ENCODE peak calls at places on chromosomes 2 and 18, in five cellular contexts. G is BE2C; T is heart left ventricle; C is naive thymus-derived CD4-positive, alpha-beta T cell; H is ovary. S is an unnamed sample. For H3K36me3, the result is how much of the 10 kb centered on the place peaks cover.

GRCh38 chr2:144137705-144138428 is 382.1 kb downstream of the ZEB2 start:
- DNase-seq in G (no peak), T (no peak), C (no peak), H (no peak), S (no peak)

GRCh38 chr2:152254486-152254885 is 78.9 kb upstream of the STAM2 start:
- DNase-seq in G (no peak), T (no peak), C (no peak), H (no peak), S (no peak)

GRCh38 chr2:30629866-30630265 is 177.4 kb downstream of the CAPN13 start:
- DNase-seq in G (no peak), T (no peak), C (no peak), H (no peak), S (no peak)

GRCh38 chr2:240433973-240434727 is 1.3 kb upstream of the GPC1 start:
- DNase-seq in G (peak), T (peak), C (no peak), H (peak), S (no peak)

GRCh38 chr2:239370876-239371725 is 29.7 kb downstream of the HDAC4 start:
- DNase-seq in G (no peak), T (no peak), C (no peak), H (peak), S (no peak)

GRCh38 chr2:212915121-212915782 is 236.2 kb downstream of the IKZF2 start:
- DNase-seq in G (no peak), T (no peak), C (no peak), H (no peak), S (no peak)

GRCh38 chr2:104766683-104767082 is 87.2 kb upstream of the POU3F3 start:
- DNase-seq in G (no peak), T (no peak), C (no peak), H (no peak), S (no peak)

GRCh38 chr2:237931205-237931721 is 35.6 kb upstream of the UBE2F start:
- DNase-seq in G (no peak), T (no peak), C (no peak), H (no peak), S (no peak)

GRCh38 chr2:10042301-10043161 is 819 bp upstream of the KLF11 start:
- DNase-seq in G (no peak), T (peak), C (peak), H (peak), S (peak)

GRCh38 chr2:213429516-213429915 is 145.3 kb downstream of the SPAG16 start:
- DNase-seq in G (no peak), T (no peak), C (no peak), H (no peak), S (no peak)

GRCh38 chr2:28753043-28753683 is 1.5 kb downstream of the PPP1CB start:
- DNase-seq in G (peak), T (peak), C (no peak), H (peak), S (peak)

GRCh38 chr18:33578371-33579146 is 540 bp downstream of the ASXL3 start:
- DNase-seq in G (peak), T (peak), C (no peak), H (peak), S (no peak)

GRCh38 chr2:217943379-217944321 is 59.1 kb downstream of the TNS1 start:
- DNase-seq in G (peak), T (peak), C (no peak), H (peak), S (peak)

GRCh38 chr2:84288335-84288734 is 170.7 kb downstream of the SUCLG1 start:
- DNase-seq in G (no peak), T (no peak), C (no peak), H (no peak), S (no peak)

GRCh38 chr2:88639865-88640264 is 12.6 kb upstream of the EIF2AK3 start:
- DNase-seq in G (no peak), T (no peak), C (no peak), H (no peak), S (no peak)

GRCh38 chr2:133986076-133986837 is 267.6 kb upstream of the MGAT5 start:
- DNase-seq in G (no peak), T (peak), C (no peak), H (no peak), S (no peak)

GRCh38 chr2:27655155-27655951 is 8.1 kb downstream of the SUPT7L start:
- DNase-seq in G (no peak), T (no peak), C (no peak), H (no peak), S (peak)
- H3K36me3 ChIP-seq in G (half or more), T (under half), C (under half), H (under half), S (half or more)

GRCh38 chr2:53941749-53942148 is 29.0 kb downstream of the PSME4 start:
- DNase-seq in G (no peak), T (no peak), C (no peak), H (no peak), S (no peak)

GRCh38 chr2:53933329-53933728 is 37.5 kb downstream of the PSME4 start:
- DNase-seq in G (no peak), T (no peak), C (no peak), H (no peak), S (no peak)

GRCh38 chr2:53939656-53940055 is 31.1 kb downstream of the PSME4 start:
- DNase-seq in G (no peak), T (no peak), C (no peak), H (no peak), S (no peak)

GRCh38 chr2:53942280-53942679 is 28.5 kb downstream of the PSME4 start:
- DNase-seq in G (no peak), T (no peak), C (no peak), H (no peak), S (no peak)

GRCh38 chr2:53938904-53939303 is 31.9 kb downstream of the PSME4 start:
- DNase-seq in G (no peak), T (no peak), C (no peak), H (no peak), S (no peak)
- H3K36me3 ChIP-seq in G (under half), T (under half), C (under half), H (under half), S (half or more)

DNA sequence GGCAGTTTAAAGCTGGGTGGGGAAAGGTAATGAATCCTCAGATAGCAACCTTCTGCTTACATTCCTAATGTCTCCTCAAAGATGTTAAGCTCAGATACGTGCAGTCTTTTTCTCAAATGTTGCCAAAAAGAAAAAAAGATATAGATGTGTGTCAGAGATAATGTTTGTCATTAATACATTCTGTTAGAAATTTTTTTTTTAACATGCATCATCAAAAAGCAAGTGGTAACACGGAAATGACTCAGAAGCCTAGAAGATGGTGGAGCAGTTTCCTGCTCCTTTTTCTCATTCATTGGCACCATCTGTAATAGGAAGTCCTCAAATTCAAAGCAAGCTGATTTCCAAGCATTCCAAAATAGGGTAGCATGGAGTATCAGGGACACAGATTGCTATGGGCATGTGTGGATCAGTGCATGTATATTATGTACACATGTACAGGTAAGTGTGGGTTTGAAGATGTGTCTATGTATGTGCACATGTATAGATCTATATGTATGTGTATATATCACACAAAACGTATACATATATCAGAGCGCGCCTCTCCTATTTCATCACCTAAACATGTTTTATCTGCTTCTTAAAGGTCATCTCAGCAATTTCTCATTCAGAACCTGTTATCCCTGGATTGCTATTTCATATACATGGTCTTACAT is 79.9 kb upstream of the ITGB6 start:
- DNase-seq in G (no peak), T (no peak), C (no peak), H (no peak), S (no peak)
- H3K36me3 ChIP-seq in G (under half), T (under half), C (under half), H (under half), S (under half)

DNA sequence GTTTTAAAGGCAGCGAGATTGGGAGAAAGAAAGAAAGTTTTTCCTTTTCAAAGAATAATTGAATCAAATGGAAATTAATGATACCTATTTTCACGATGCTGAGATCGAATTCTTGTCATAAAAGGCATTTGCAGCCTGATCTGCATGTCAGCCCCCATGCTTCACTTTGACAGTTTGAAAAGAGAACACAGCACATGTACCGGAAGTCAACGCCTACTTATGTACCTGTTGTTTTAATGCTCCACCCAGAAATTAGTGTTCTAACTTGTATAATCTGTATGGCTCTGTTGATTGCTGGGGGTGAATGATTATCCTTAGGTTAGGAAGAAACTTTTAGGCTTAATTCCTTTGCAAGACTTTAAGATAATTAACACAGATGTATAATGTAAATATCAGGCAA is 31.0 kb downstream of the EEF1B2 start:
- DNase-seq in G (no peak), T (no peak), C (no peak), H (no peak), S (no peak)
- H3K36me3 ChIP-seq in G (under half), T (under half), C (under half), H (under half), S (under half)

S was measured in HAP-1.